ENCODE peak calls at places on chromosome 19, in six cellular contexts. One of them, this sample, is unnamed.

GRCh38 chr19:35013820-35014754 is 14.0 kb downstream of the GRAMD1A start:
- DNase-seq in body of pancreas: no peak
- DNase-seq in cardiac muscle cell: peak; percentile 38
- DNase-seq in WERI-Rb-1: no peak
- DNase-seq in PC-9: no peak
- DNase-seq in K562: no peak
- DNase-seq in this sample: no peak

GRCh38 chr19:1856698-1857603 is 6.4 kb downstream of the KLF16 start:
- DNase-seq in WERI-Rb-1: peak; percentile 92
- DNase-seq in cardiac muscle cell: peak; percentile 85
- DNase-seq in PC-9: peak; percentile 72
- DNase-seq in body of pancreas: peak; percentile 86
- DNase-seq in K562: peak; percentile 95
- DNase-seq in this sample: peak; percentile 18

GRCh38 chr19:18946335-18946734 is 5.3 kb upstream of the HOMER3 start:
- DNase-seq in K562: no peak
- DNase-seq in cardiac muscle cell: no peak
- DNase-seq in PC-9: no peak
- DNase-seq in body of pancreas: no peak
- DNase-seq in WERI-Rb-1: no peak
- DNase-seq in this sample: no peak

GRCh38 chr19:17772172-17772571 is 20.9 kb downstream of the FCHO1 start:
- DNase-seq in K562: peak; percentile 55
- DNase-seq in body of pancreas: no peak
- DNase-seq in PC-9: no peak
- DNase-seq in cardiac muscle cell: peak; percentile 25
- DNase-seq in WERI-Rb-1: no peak
- DNase-seq in this sample: no peak

GRCh38 chr19:9308091-9308490 is 1.5 kb downstream of the ZNF699 start:
- DNase-seq in PC-9: no peak
- DNase-seq in cardiac muscle cell: no peak
- DNase-seq in WERI-Rb-1: no peak
- DNase-seq in K562: peak; percentile 18
- DNase-seq in body of pancreas: no peak
- DNase-seq in this sample: no peak

GRCh38 chr19:51090471-51090870 is 7.8 kb upstream of the KLK14 start:
- DNase-seq in cardiac muscle cell: no peak
- DNase-seq in WERI-Rb-1: no peak
- DNase-seq in PC-9: peak; percentile 43
- DNase-seq in K562: no peak
- DNase-seq in body of pancreas: no peak
- DNase-seq in this sample: no peak

GRCh38 chr19:8363803-8364771 is at the start of gene ANGPTL4:
- DNase-seq in body of pancreas: peak; percentile 81
- DNase-seq in K562: peak; percentile 63
- DNase-seq in PC-9: peak; percentile 33
- DNase-seq in WERI-Rb-1: peak; percentile 74
- DNase-seq in cardiac muscle cell: peak; percentile 92
- DNase-seq in this sample: peak; percentile 53

GRCh38 chr19:10566658-10567410 is 1.0 kb upstream of the KRI1 start:
- DNase-seq in body of pancreas: peak; percentile 17
- DNase-seq in PC-9: no peak
- DNase-seq in K562: peak; percentile 63
- DNase-seq in cardiac muscle cell: no peak
- DNase-seq in WERI-Rb-1: no peak
- DNase-seq in this sample: no peak

GRCh38 chr19:58409010-58409790 is 751 bp downstream of the ZNF584 start:
- DNase-seq in body of pancreas: no peak
- DNase-seq in cardiac muscle cell: peak; percentile 35
- DNase-seq in K562: peak; percentile 48
- DNase-seq in WERI-Rb-1: peak; percentile 42
- DNase-seq in PC-9: no peak
- DNase-seq in this sample: no peak

GRCh38 chr19:27805848-27806247 is 1407.1 kb downstream of the UQCRFS1 start:
- DNase-seq in K562: no peak
- DNase-seq in cardiac muscle cell: no peak
- DNase-seq in body of pancreas: no peak
- DNase-seq in WERI-Rb-1: no peak
- DNase-seq in PC-9: no peak
- DNase-seq in this sample: no peak

GRCh38 chr19:33514885-33515485 is 6.6 kb downstream of the PEPD start:
- DNase-seq in body of pancreas: peak; percentile 9
- DNase-seq in cardiac muscle cell: no peak
- DNase-seq in WERI-Rb-1: no peak
- DNase-seq in K562: no peak
- DNase-seq in PC-9: peak; percentile 22
- DNase-seq in this sample: no peak

GRCh38 chr19:2026770-2027169 is 11.3 kb upstream of the BTBD2 start:
- DNase-seq in body of pancreas: no peak
- DNase-seq in PC-9: no peak
- DNase-seq in K562: no peak
- DNase-seq in WERI-Rb-1: no peak
- DNase-seq in cardiac muscle cell: no peak
- DNase-seq in this sample: no peak

DNA sequence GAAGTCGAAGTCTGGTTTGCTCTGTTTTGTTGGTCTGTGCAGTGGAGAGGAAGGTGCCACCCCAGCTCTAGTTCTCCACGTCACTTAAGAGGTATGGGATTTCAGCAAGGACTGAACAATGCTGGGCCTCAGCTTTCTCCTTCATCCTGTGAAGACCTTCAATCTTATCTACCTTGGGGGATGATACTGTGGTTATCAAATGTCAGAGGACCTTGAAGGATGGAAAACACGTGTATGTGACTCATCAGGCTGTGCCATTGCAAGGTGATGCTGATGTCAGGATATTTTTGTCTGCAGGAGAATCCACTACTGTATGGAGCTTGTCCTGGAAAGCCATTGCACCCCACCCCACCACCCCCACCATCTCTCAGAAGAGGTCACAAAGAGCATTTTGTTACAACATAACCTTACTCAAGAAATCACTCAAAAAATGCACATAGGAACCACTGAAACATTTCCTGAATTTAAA is 81.4 kb upstream of the UQCRFS1 start:
- DNase-seq in cardiac muscle cell: peak; percentile 33
- DNase-seq in PC-9: no peak
- DNase-seq in WERI-Rb-1: no peak
- DNase-seq in K562: no peak
- DNase-seq in body of pancreas: no peak
- DNase-seq in this sample: no peak
- H3K27ac ChIP-seq in cardiac muscle cell: no peak overlapping the region
- H3K27ac ChIP-seq in PC-9: no peak overlapping the region
- H3K27ac ChIP-seq in WERI-Rb-1: no peak overlapping the region
- H3K27ac ChIP-seq in K562: no peak overlapping the region
- H3K27ac ChIP-seq in body of pancreas: no peak overlapping the region
- H3K27ac ChIP-seq in this sample: no peak overlapping the region

DNA sequence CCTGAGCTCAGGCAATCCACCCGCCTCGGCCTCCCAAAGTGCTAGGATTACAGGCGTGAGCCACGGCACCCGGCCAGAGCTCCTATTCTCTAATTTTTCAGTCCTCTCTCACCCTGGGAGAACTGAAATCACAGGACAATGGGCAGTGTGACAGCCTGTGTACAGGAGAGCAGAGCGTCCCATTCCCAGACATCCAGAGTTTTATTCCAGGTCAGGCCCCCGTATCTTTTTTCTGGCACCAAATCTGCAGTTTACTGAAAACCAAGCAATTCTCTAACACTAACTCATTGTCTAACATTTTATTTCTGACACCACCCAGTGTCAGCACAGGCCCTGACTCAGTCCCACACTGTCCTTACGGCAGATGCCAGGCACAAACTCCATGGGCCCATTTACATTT is 6.7 kb downstream of the ZNF708 start:
- DNase-seq in WERI-Rb-1: no peak
- DNase-seq in PC-9: no peak
- DNase-seq in cardiac muscle cell: peak; percentile 64
- DNase-seq in body of pancreas: peak; percentile 13
- DNase-seq in K562: no peak
- DNase-seq in this sample: no peak
- H3K27ac ChIP-seq in WERI-Rb-1: no peak overlapping the region
- H3K27ac ChIP-seq in PC-9: no peak overlapping the region
- H3K27ac ChIP-seq in cardiac muscle cell: peak overlapping the region; percentile 71
- H3K27ac ChIP-seq in body of pancreas: peak overlapping the region; percentile 41
- H3K27ac ChIP-seq in K562: no peak overlapping the region
- H3K27ac ChIP-seq in this sample: peak overlapping the region; percentile 33

GRCh38 chr19:39179754-39180153 is 17.0 kb upstream of the NCCRP1 start:
- DNase-seq in PC-9: no peak
- DNase-seq in cardiac muscle cell: no peak
- DNase-seq in K562: no peak
- DNase-seq in body of pancreas: no peak
- DNase-seq in WERI-Rb-1: no peak
- DNase-seq in this sample: no peak
- H3K27ac ChIP-seq in PC-9: no peak overlapping the region
- H3K27ac ChIP-seq in cardiac muscle cell: no peak overlapping the region
- H3K27ac ChIP-seq in K562: no peak overlapping the region
- H3K27ac ChIP-seq in body of pancreas: no peak overlapping the region
- H3K27ac ChIP-seq in WERI-Rb-1: no peak overlapping the region
- H3K27ac ChIP-seq in this sample: no peak overlapping the region

GRCh38 chr19:48637449-48637947 is 319 bp upstream of the DBP start:
- DNase-seq in PC-9: peak; percentile 100
- DNase-seq in cardiac muscle cell: peak; percentile 100
- DNase-seq in K562: peak; percentile 99
- DNase-seq in WERI-Rb-1: peak; percentile 100
- DNase-seq in body of pancreas: peak; percentile 99
- DNase-seq in this sample: peak; percentile 90

GRCh38 chr19:48635263-48635965 is 1.8 kb downstream of the DBP start:
- DNase-seq in WERI-Rb-1: peak; percentile 67
- DNase-seq in PC-9: peak; percentile 78
- DNase-seq in cardiac muscle cell: peak; percentile 52
- DNase-seq in K562: peak; percentile 80
- DNase-seq in body of pancreas: peak; percentile 75
- DNase-seq in this sample: no peak

GRCh38 chr19:48637948-48638830 is 1.0 kb upstream of the DBP start:
- DNase-seq in K562: peak; percentile 94
- DNase-seq in PC-9: peak; percentile 83
- DNase-seq in WERI-Rb-1: peak; percentile 91
- DNase-seq in cardiac muscle cell: peak; percentile 99
- DNase-seq in body of pancreas: peak; percentile 91
- DNase-seq in this sample: peak; percentile 82

GRCh38 chr19:48635966-48636858 is 967 bp downstream of the DBP start:
- DNase-seq in body of pancreas: peak; percentile 63
- DNase-seq in PC-9: peak; percentile 38
- DNase-seq in K562: no peak
- DNase-seq in cardiac muscle cell: no peak
- DNase-seq in WERI-Rb-1: no peak
- DNase-seq in this sample: no peak

GRCh38 chr19:48636859-48637448 is at the start of gene DBP:
- DNase-seq in body of pancreas: peak; percentile 65
- DNase-seq in K562: peak; percentile 46
- DNase-seq in cardiac muscle cell: no peak
- DNase-seq in WERI-Rb-1: no peak
- DNase-seq in PC-9: no peak
- DNase-seq in this sample: no peak
- H3K27ac ChIP-seq in body of pancreas: peak within 1 kb of the TSS; percentile 96
- H3K27ac ChIP-seq in K562: peak within 1 kb of the TSS; percentile 91
- H3K27ac ChIP-seq in cardiac muscle cell: peak within 1 kb of the TSS; percentile 88
- H3K27ac ChIP-seq in WERI-Rb-1: peak within 1 kb of the TSS; percentile 94
- H3K27ac ChIP-seq in PC-9: peak within 1 kb of the TSS; percentile 84
- H3K27ac ChIP-seq in this sample: peak within 1 kb of the TSS; percentile 91

GRCh38 chr19:55161571-55162322 is 4.2 kb upstream of the TNNI3 start:
- DNase-seq in cardiac muscle cell: no peak
- DNase-seq in PC-9: no peak
- DNase-seq in K562: no peak
- DNase-seq in body of pancreas: no peak
- DNase-seq in WERI-Rb-1: no peak
- DNase-seq in this sample: no peak

GRCh38 chr19:55171440-55171839 is 5.0 kb upstream of the DNAAF3 start:
- DNase-seq in WERI-Rb-1: no peak
- DNase-seq in K562: peak; percentile 57
- DNase-seq in body of pancreas: no peak
- DNase-seq in PC-9: no peak
- DNase-seq in cardiac muscle cell: no peak
- DNase-seq in this sample: no peak

GRCh38 chr19:55165952-55166529 is 372 bp downstream of the DNAAF3 start:
- DNase-seq in K562: peak; percentile 90
- DNase-seq in PC-9: peak; percentile 89
- DNase-seq in WERI-Rb-1: peak; percentile 90
- DNase-seq in body of pancreas: peak; percentile 69
- DNase-seq in cardiac muscle cell: peak; percentile 83
- DNase-seq in this sample: no peak

GRCh38 chr19:55169136-55169535 is 2.7 kb upstream of the DNAAF3 start:
- DNase-seq in K562: no peak
- DNase-seq in PC-9: no peak
- DNase-seq in body of pancreas: no peak
- DNase-seq in WERI-Rb-1: no peak
- DNase-seq in cardiac muscle cell: no peak
- DNase-seq in this sample: no peak

GRCh38 chr19:55166530-55167268 is at the start of gene DNAAF3:
- DNase-seq in WERI-Rb-1: peak; percentile 98
- DNase-seq in PC-9: peak; percentile 99
- DNase-seq in cardiac muscle cell: peak; percentile 98
- DNase-seq in K562: peak; percentile 98
- DNase-seq in body of pancreas: peak; percentile 97
- DNase-seq in this sample: peak; percentile 92
- H3K27ac ChIP-seq in WERI-Rb-1: peak within 1 kb of the TSS; percentile 90
- H3K27ac ChIP-seq in PC-9: peak within 1 kb of the TSS; percentile 71
- H3K27ac ChIP-seq in cardiac muscle cell: peak within 1 kb of the TSS; percentile 17
- H3K27ac ChIP-seq in K562: peak within 1 kb of the TSS; percentile 78
- H3K27ac ChIP-seq in body of pancreas: peak within 1 kb of the TSS; percentile 50
- H3K27ac ChIP-seq in this sample: peak within 1 kb of the TSS; percentile 68

GRCh38 chr19:52992109-52993004 is 21.4 kb upstream of the ERVV-1 start:
- DNase-seq in PC-9: no peak
- DNase-seq in WERI-Rb-1: peak; percentile 36
- DNase-seq in body of pancreas: peak; percentile 9
- DNase-seq in cardiac muscle cell: peak; percentile 23
- DNase-seq in K562: no peak
- DNase-seq in this sample: no peak
- H3K27ac ChIP-seq in PC-9: no peak overlapping the region
- H3K27ac ChIP-seq in WERI-Rb-1: peak overlapping the region; percentile 93
- H3K27ac ChIP-seq in body of pancreas: peak overlapping the region; percentile 41
- H3K27ac ChIP-seq in cardiac muscle cell: no peak overlapping the region
- H3K27ac ChIP-seq in K562: no peak overlapping the region
- H3K27ac ChIP-seq in this sample: peak overlapping the region; percentile 47

GRCh38 chr19:4977299-4978174 is 8.6 kb downstream of the KDM4B start:
- DNase-seq in cardiac muscle cell: peak; percentile 92
- DNase-seq in K562: no peak
- DNase-seq in body of pancreas: peak; percentile 47
- DNase-seq in WERI-Rb-1: no peak
- DNase-seq in PC-9: no peak
- DNase-seq in this sample: no peak
- H3K27ac ChIP-seq in cardiac muscle cell: peak overlapping the region; percentile 76
- H3K27ac ChIP-seq in K562: no peak overlapping the region
- H3K27ac ChIP-seq in body of pancreas: no peak overlapping the region
- H3K27ac ChIP-seq in WERI-Rb-1: no peak overlapping the region
- H3K27ac ChIP-seq in PC-9: no peak overlapping the region
- H3K27ac ChIP-seq in this sample: peak overlapping the region; percentile 59

DNA sequence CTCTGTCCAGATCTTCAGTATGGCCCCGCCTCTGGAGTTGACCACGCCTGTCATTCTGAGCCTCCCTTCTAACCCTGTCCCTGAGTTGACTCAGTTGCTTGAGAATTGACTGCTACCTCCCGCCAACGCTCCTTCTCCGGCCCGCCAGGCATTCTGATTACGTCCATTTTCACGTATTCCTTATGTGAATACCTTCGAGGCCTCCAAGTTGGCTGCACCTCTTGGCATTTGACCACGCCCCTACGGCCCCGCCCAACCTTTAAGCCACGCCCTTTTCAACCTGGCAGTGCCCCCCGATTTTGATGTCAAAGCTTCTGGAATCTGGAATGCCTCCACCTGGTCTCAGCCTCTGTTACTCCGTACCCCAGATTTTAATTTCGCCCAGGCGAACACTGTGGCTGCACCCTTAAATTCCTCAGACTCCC is 1.7 kb upstream of the EML2 start:
- DNase-seq in WERI-Rb-1: no peak
- DNase-seq in cardiac muscle cell: no peak
- DNase-seq in K562: peak; percentile 80
- DNase-seq in PC-9: no peak
- DNase-seq in body of pancreas: peak; percentile 58
- DNase-seq in this sample: no peak
- H3K27ac ChIP-seq in WERI-Rb-1: no peak overlapping the region
- H3K27ac ChIP-seq in cardiac muscle cell: no peak overlapping the region
- H3K27ac ChIP-seq in K562: peak overlapping the region; percentile 80
- H3K27ac ChIP-seq in PC-9: peak overlapping the region; percentile 88
- H3K27ac ChIP-seq in body of pancreas: peak overlapping the region; percentile 82
- H3K27ac ChIP-seq in this sample: peak overlapping the region; percentile 81

This sample was measured in epithelial cell of prostate.